ENCODE peak calls at places on chromosomes 3 and 15, in four cellular contexts. Q is AG04450, T is right atrium auricular region, Y is tibial nerve. W is an unnamed sample.

GRCh38 chr3:192684151-192684550 is 43.2 kb downstream of the FGF12 start:
- DNase-seq in Q (no peak), T (no peak), Y (no peak), W (no peak)

GRCh38 chr3:149620291-149621020 is 37.4 kb downstream of the WWTR1 start:
- DNase-seq in Q (peak; percentile 32), T (no peak), Y (no peak), W (no peak)

GRCh38 chr3:46371802-46372340 is 1.1 kb downstream of the CCR5 start:
- DNase-seq in Q (no peak), T (no peak), Y (no peak), W (no peak)

GRCh38 chr15:51736069-51736468 is 1.4 kb downstream of the LYSMD2 start:
- DNase-seq in Q (no peak), T (no peak), Y (no peak), W (no peak)

GRCh38 chr15:76161153-76162049 is 101.6 kb downstream of the TMEM266 start:
- DNase-seq in Q (no peak), T (no peak), Y (no peak), W (no peak)

GRCh38 chr3:137121704-137122314 is 164.0 kb downstream of the IL20RB start:
- DNase-seq in Q (peak; percentile 4), T (no peak), Y (peak; percentile 8), W (no peak)

GRCh38 chr3:188154758-188155574 is 1.0 kb downstream of the LPP start:
- DNase-seq in Q (no peak), T (no peak), Y (no peak), W (no peak)

GRCh38 chr3:18847583-18848197 is 300.6 kb upstream of the KCNH8 start:
- DNase-seq in Q (no peak), T (no peak), Y (no peak), W (no peak)

GRCh38 chr3:195540031-195540430 is 3.1 kb downstream of the PPP1R2 start:
- DNase-seq in Q (no peak), T (no peak), Y (no peak), W (no peak)

GRCh38 chr3:9686050-9686384 is 17.6 kb upstream of the CPNE9 start:
- DNase-seq in Q (no peak), T (no peak), Y (no peak), W (no peak)

GRCh38 chr15:101010781-101011180 is 91.6 kb downstream of the LRRK1 start:
- DNase-seq in Q (no peak), T (peak; percentile 55), Y (no peak), W (no peak)

GRCh38 chr3:129398803-129399144 is 29.7 kb downstream of the EFCAB12 start:
- DNase-seq in Q (no peak), T (no peak), Y (no peak), W (no peak)

GRCh38 chr3:166864473-166865467 is 515.3 kb downstream of the ZBBX start:
- DNase-seq in Q (no peak), T (no peak), Y (no peak), W (no peak)

GRCh38 chr3:151351216-151351615 is 21.9 kb upstream of the P2RY13 start:
- DNase-seq in Q (no peak), T (no peak), Y (no peak), W (no peak)

GRCh38 chr3:62558549-62559112 is 185.3 kb upstream of the FEZF2 start:
- DNase-seq in Q (no peak), T (no peak), Y (no peak), W (no peak)

GRCh38 chr3:105367406-105368213 is 901 bp downstream of the ALCAM start:
- DNase-seq in Q (no peak), T (peak; percentile 77), Y (peak; percentile 38), W (peak; percentile 56)

GRCh38 chr15:82571722-82572222 is 31.5 kb upstream of the RPS17 start:
- DNase-seq in Q (peak; percentile 39), T (peak; percentile 75), Y (peak; percentile 52), W (peak; percentile 76)

GRCh38 chr3:134685881-134686802 is 35.3 kb upstream of the KY start:
- DNase-seq in Q (peak; percentile 81), T (no peak), Y (no peak), W (no peak)

GRCh38 chr3:184597783-184598182 is 36.2 kb downstream of the EPHB3 start:
- DNase-seq in Q (no peak), T (no peak), Y (no peak), W (peak; percentile 54)

GRCh38 chr3:12681089-12681488 is 17.2 kb upstream of the RAF1 start:
- DNase-seq in Q (no peak), T (no peak), Y (no peak), W (no peak)
- H3K27ac ChIP-seq in Q (no peak overlapping the region), T (peak overlapping the region; percentile 72), Y (no peak overlapping the region), W (no peak overlapping the region)

GRCh38 chr15:64604319-64604718 is 143.9 kb downstream of the ZNF609 start:
- DNase-seq in Q (no peak), T (no peak), Y (no peak), W (no peak)
- H3K27ac ChIP-seq in Q (no peak overlapping the region), T (no peak overlapping the region), Y (no peak overlapping the region), W (no peak overlapping the region)

DNA sequence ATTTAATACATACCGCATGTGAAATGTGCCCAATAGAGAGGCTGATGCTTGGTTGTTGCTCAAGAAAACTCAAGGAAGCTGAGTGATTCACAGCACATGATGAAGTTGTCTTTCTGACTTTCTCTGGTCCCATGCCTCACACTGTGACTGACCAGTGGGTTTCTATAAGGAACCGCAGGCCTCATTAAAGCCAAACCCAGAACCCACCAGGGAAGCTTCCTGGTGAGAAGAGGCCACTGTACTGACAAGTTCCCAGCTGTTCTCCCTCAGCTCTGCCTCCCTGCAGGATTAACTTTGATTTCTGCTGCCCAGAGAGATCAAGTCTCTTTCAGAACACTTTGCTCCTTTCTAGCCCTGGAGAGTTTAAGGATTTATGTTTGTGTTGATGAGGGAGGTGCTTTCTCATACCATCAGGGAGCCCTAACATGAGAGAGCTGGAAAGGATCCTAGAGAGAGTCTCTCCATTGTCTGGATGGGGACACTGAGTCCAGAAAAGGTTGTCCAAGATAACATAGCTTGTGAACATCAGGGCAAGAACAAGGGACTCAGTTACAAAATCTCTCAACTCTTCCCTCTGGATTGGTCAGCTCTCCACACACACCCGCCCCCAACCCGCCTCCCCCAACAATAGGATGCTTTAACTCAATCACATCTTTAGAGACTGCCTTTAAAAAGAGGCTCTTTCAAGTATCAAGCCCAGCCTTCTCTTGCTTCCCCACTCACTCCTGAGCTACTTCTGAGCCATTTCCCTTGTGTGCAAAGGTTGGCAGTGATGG is 303.2 kb upstream of the TLE3 start:
- DNase-seq in Q (no peak), T (no peak), Y (peak; percentile 34), W (no peak)
- H3K27ac ChIP-seq in Q (no peak overlapping the region), T (no peak overlapping the region), Y (no peak overlapping the region), W (no peak overlapping the region)

GRCh38 chr3:53749428-53749827 is 96.8 kb downstream of the CHDH start:
- DNase-seq in Q (no peak), T (no peak), Y (no peak), W (no peak)
- H3K27ac ChIP-seq in Q (no peak overlapping the region), T (no peak overlapping the region), Y (no peak overlapping the region), W (no peak overlapping the region)

DNA sequence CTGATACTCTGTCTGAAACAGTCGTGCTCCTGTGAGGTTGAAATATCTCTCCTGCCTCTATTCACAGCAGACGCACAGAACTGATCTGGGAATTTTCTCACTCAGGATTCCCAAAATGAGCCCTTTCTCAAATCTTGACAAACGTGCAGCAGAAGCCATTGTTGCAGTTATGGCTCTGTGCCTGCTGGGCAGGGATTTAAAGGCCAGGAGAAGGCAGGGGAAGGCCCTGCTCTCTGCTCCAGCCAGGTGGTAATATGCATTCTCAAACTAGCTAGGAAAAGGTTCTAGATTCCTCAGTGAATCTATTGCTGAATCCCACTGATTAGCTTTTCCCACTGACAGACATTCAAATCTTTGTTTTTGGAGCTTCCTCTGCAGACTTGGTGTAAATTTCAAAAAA is 2.2 kb downstream of the MINAR1 start:
- DNase-seq in Q (no peak), T (no peak), Y (no peak), W (no peak)
- H3K27ac ChIP-seq in Q (no peak overlapping the region), T (no peak overlapping the region), Y (no peak overlapping the region), W (no peak overlapping the region)

GRCh38 chr3:89332311-89333159 is 225.1 kb downstream of the EPHA3 start:
- DNase-seq in Q (no peak), T (no peak), Y (no peak), W (no peak)
- H3K27ac ChIP-seq in Q (no peak overlapping the region), T (no peak overlapping the region), Y (no peak overlapping the region), W (no peak overlapping the region)

GRCh38 chr15:99212401-99212800 is 37.0 kb downstream of the TTC23 start:
- DNase-seq in Q (no peak), T (no peak), Y (no peak), W (no peak)

GRCh38 chr15:99207672-99208071 is 41.7 kb downstream of the TTC23 start:
- DNase-seq in Q (no peak), T (no peak), Y (no peak), W (no peak)

GRCh38 chr15:99211926-99212325 is 37.5 kb downstream of the TTC23 start:
- DNase-seq in Q (no peak), T (no peak), Y (no peak), W (no peak)

GRCh38 chr15:99209326-99209725 is 40.1 kb downstream of the TTC23 start:
- DNase-seq in Q (no peak), T (no peak), Y (no peak), W (no peak)

DNA sequence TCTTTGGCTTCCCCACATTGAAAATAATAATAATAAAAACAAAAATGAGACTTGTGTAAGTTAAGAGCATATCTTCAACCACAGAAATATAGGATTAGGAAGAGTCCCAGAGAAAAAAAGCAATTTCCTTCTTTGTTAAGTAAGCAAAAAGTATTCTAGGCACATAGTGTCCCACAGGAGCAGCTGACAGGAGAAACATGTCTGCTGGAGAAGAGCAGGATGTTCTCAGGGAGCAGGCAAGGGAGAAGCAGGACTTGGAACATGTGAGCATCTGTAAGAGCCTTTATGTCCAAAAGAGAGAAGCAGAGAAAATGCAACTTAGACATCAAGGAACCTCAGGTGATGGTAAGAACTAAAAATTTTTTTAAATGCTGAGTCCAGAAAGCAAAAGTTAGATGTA is 39.0 kb downstream of the TTC23 start:
- DNase-seq in Q (no peak), T (no peak), Y (no peak), W (no peak)
- H3K27ac ChIP-seq in Q (no peak overlapping the region), T (peak overlapping the region; percentile 44), Y (no peak overlapping the region), W (no peak overlapping the region)

GRCh38 chr15:41887161-41887560 is 6.7 kb downstream of the SPTBN5 start:
- DNase-seq in Q (no peak), T (no peak), Y (no peak), W (no peak)

GRCh38 chr15:41885841-41886240 is 8.0 kb downstream of the SPTBN5 start:
- DNase-seq in Q (no peak), T (no peak), Y (no peak), W (no peak)

GRCh38 chr15:41886741-41887140 is 7.1 kb downstream of the SPTBN5 start:
- DNase-seq in Q (no peak), T (no peak), Y (no peak), W (no peak)

GRCh38 chr15:41888662-41889253 is 5.1 kb downstream of the SPTBN5 start:
- DNase-seq in Q (no peak), T (no peak), Y (no peak), W (no peak)

DNA sequence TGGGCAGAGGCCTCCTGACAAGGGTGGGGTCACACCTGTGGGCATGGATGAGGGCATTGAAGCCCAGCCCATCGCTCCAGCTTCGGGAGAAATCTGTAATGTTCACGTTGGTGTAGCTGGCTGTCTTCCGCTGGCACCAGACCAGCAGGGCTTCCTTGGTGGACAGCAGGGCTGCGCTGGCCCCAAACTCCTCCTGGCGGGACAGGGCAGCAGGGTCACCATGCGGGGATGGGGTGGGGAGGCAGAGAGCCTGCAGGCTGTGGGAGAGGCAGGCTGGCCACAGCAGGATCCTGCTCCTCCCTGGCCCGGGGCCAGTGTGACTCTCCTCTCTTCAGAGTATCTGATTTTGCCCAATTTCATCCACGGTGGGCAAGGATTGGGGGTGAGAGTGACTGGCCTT is 6.0 kb downstream of the SPTBN5 start:
- DNase-seq in Q (no peak), T (no peak), Y (no peak), W (no peak)
- H3K27ac ChIP-seq in Q (no peak overlapping the region), T (no peak overlapping the region), Y (no peak overlapping the region), W (no peak overlapping the region)

GRCh38 chr3:171328419-171329082 is 131.7 kb downstream of the TNIK start:
- DNase-seq in Q (no peak), T (peak; percentile 63), Y (no peak), W (no peak)
- H3K27ac ChIP-seq in Q (no peak overlapping the region), T (no peak overlapping the region), Y (no peak overlapping the region), W (peak overlapping the region; percentile 46)